ENCODE peak calls at places on chromosome 22, in four cellular contexts. S is transverse colon, W is ovary, J is GM12865. F is an unnamed sample.

GRCh38 chr22:35918466-35918865 is 110.2 kb downstream of the RBFOX2 start:
- DNase-seq in W (no peak), J (no peak), S (no peak), F (no peak)

GRCh38 chr22:19903031-19903430 is 38.5 kb upstream of the COMT start:
- DNase-seq in W (no peak), S (no peak), J (no peak), F (no peak)

GRCh38 chr22:28438183-28438778 is 241.4 kb downstream of the TTC28 start:
- DNase-seq in S (no peak), J (no peak), W (no peak), F (no peak)

GRCh38 chr22:40022536-40023225 is 27.9 kb downstream of the FAM83F start:
- DNase-seq in W (no peak), S (no peak), J (peak; percentile 18), F (no peak)

GRCh38 chr22:39522567-39523300 is 2.4 kb downstream of the ATF4 start:
- DNase-seq in W (no peak), S (peak; percentile 69), J (peak; percentile 65), F (no peak)

GRCh38 chr22:43227231-43227630 is 40.3 kb upstream of the TTLL12 start:
- DNase-seq in J (no peak), S (no peak), W (no peak), F (no peak)

GRCh38 chr22:40853330-40853729 is 3.1 kb downstream of the ST13 start:
- DNase-seq in W (no peak), S (no peak), J (no peak), F (no peak)

GRCh38 chr22:40436460-40437431 is 66.4 kb downstream of the SGSM3 start:
- DNase-seq in S (peak; percentile 31), W (no peak), J (peak; percentile 93), F (peak; percentile 19)

GRCh38 chr22:41598081-41598480 is 8.4 kb upstream of the PMM1 start:
- DNase-seq in J (no peak), W (no peak), S (no peak), F (no peak)

GRCh38 chr22:37186228-37186996 is 1.6 kb downstream of the C1QTNF6 start:
- DNase-seq in W (peak; percentile 22), S (no peak), J (peak; percentile 93), F (no peak)

GRCh38 chr22:27874185-27874584 is 44.9 kb downstream of the PITPNB start:
- DNase-seq in W (no peak), J (no peak), S (no peak), F (no peak)

GRCh38 chr22:40504285-40505249 is 132.0 kb downstream of the MRTFA start:
- DNase-seq in W (no peak), S (no peak), J (peak; percentile 19), F (no peak)

GRCh38 chr22:39361495-39361894 is 11.7 kb downstream of the SYNGR1 start:
- DNase-seq in W (no peak), J (no peak), S (no peak), F (no peak)

GRCh38 chr22:24429411-24430365 is 2.3 kb downstream of the ADORA2A start:
- DNase-seq in W (no peak), J (peak; percentile 65), S (no peak), F (no peak)

GRCh38 chr22:21624120-21624879 is 5.5 kb downstream of the YDJC start:
- DNase-seq in S (peak; percentile 23), W (no peak), J (no peak), F (no peak)
- TF ChIP-seq CTCF in S (no peak), W (no peak), J (peak; percentile 48), F (peak; percentile 71)

GRCh38 chr22:26432619-26433311 is 3.7 kb downstream of the ASPHD2 start:
- DNase-seq in J (peak; percentile 70), S (no peak), W (no peak), F (no peak)

GRCh38 chr22:26428515-26429457 is at the start of gene ASPHD2:
- DNase-seq in S (peak; percentile 69), J (peak; percentile 95), W (peak; percentile 61), F (peak; percentile 10)

GRCh38 chr22:26429458-26430238 is 588 bp downstream of the ASPHD2 start:
- DNase-seq in W (no peak), J (peak; percentile 29), S (no peak), F (no peak)

GRCh38 chr22:26431151-26431995 is 2.3 kb downstream of the ASPHD2 start:
- DNase-seq in J (peak; percentile 54), S (no peak), W (no peak), F (peak; percentile 25)

GRCh38 chr22:26430600-26430999 is 1.5 kb downstream of the ASPHD2 start:
- DNase-seq in S (no peak), J (peak; percentile 16), W (no peak), F (no peak)
- H3K4me3 ChIP-seq in S (no peak overlapping the region), J (peak overlapping the region; percentile 59), W (no peak overlapping the region), F (no peak overlapping the region)

GRCh38 chr22:46909237-46910030 is 147.0 kb downstream of the TBC1D22A start:
- DNase-seq in S (no peak), W (no peak), J (no peak), F (no peak)
- TF ChIP-seq CTCF in S (no peak), W (no peak), J (no peak), F (no peak)

DNA sequence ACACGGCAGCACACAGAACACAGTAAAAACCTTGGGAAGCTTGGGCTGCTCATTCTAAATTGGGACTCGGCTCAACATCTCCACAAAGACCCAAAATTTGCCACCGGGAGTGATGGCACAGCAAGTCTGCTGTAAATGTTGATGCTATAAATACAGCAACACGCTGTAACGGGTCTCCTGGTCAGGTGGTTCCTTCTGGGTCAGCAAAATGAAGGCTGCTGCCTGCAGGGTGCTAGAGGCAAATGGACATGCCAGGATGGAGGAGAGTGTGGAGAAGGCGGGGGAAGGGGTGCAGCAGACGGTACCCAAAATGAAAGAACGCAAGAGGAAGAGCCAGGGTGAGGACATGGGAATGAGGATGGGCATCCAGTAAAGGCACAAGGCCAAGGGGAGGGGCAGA is 30.4 kb downstream of the MAFF start:
- DNase-seq in W (no peak), S (no peak), J (no peak), F (no peak)
- H3K4me3 ChIP-seq in W (no peak overlapping the region), S (no peak overlapping the region), J (no peak overlapping the region), F (no peak overlapping the region)

GRCh38 chr22:49953027-49953679 is 7.4 kb upstream of the PIM3 start:
- DNase-seq in J (no peak), S (no peak), W (no peak), F (no peak)
- TF ChIP-seq CTCF in J (no peak), S (no peak), W (no peak), F (no peak)